ENCODE peak calls at places on chromosome 14, in eight cellular contexts. M is CD4-positive, CD25-positive, alpha-beta regulatory T cell; H is transverse colon; X is body of pancreas; R is prostate gland; F is colonic mucosa; O is ovary; S is Karpas-422. Y is an unnamed sample. For H3K9me3, the result is how much of the 10 kb centered on the place peaks cover.

GRCh38 chr14:20790439-20791116 is 9.5 kb downstream of the RNASE6 start:
- DNase-seq in M (no peak), H (no peak), X (no peak), R (no peak), F (no peak), O (no peak), S (no peak), Y (no peak)

GRCh38 chr14:76938092-76938500 is 90.4 kb downstream of the IRF2BPL start:
- DNase-seq in M (no peak), H (no peak), X (no peak), R (no peak), F (no peak), O (peak), S (no peak), Y (no peak)

GRCh38 chr14:52974406-52974805 is 23.6 kb upstream of the FERMT2 start:
- DNase-seq in M (no peak), H (no peak), X (no peak), R (no peak), F (no peak), O (no peak), S (no peak), Y (no peak)

GRCh38 chr14:86521032-86521730 is 991.2 kb downstream of the FLRT2 start:
- DNase-seq in M (no peak), H (no peak), X (peak), R (no peak), F (no peak), O (no peak), S (no peak), Y (no peak)

GRCh38 chr14:100522616-100523021 is 64.6 kb downstream of the BEGAIN start:
- DNase-seq in M (no peak), H (no peak), X (no peak), R (no peak), F (peak), O (no peak), S (peak), Y (peak)

GRCh38 chr14:39212034-39212433 is 21.7 kb upstream of the MIA2 start:
- DNase-seq in M (no peak), H (no peak), X (no peak), R (no peak), F (no peak), O (no peak), S (no peak), Y (no peak)

GRCh38 chr14:54306806-54307205 is 90.0 kb upstream of the CDKN3 start:
- DNase-seq in M (no peak), H (no peak), X (no peak), R (no peak), F (no peak), O (no peak), S (no peak), Y (no peak)

GRCh38 chr14:39276579-39277114 is 42.9 kb downstream of the MIA2 start:
- DNase-seq in M (no peak), H (no peak), X (no peak), R (no peak), F (no peak), O (no peak), S (no peak), Y (no peak)

GRCh38 chr14:70052990-70053389 is 135.8 kb downstream of the SLC8A3 start:
- DNase-seq in M (no peak), H (no peak), X (peak), R (no peak), F (peak), O (no peak), S (peak), Y (peak)

GRCh38 chr14:95270203-95270602 is 49.5 kb downstream of the CLMN start:
- DNase-seq in M (no peak), H (no peak), X (no peak), R (no peak), F (no peak), O (no peak), S (peak), Y (no peak)

GRCh38 chr14:94748667-94749347 is 21.1 kb downstream of the GSC start:
- DNase-seq in M (no peak), H (peak), X (peak), R (peak), F (no peak), O (no peak), S (peak), Y (peak)

GRCh38 chr14:68513838-68514610 is 278.8 kb downstream of the ZFP36L1 start:
- DNase-seq in M (no peak), H (no peak), X (no peak), R (no peak), F (no peak), O (no peak), S (no peak), Y (no peak)

GRCh38 chr14:92529895-92530294 is 16.3 kb downstream of the RIN3 start:
- DNase-seq in M (no peak), H (no peak), X (no peak), R (no peak), F (no peak), O (no peak), S (no peak), Y (no peak)

GRCh38 chr14:101600891-101601602 is 39.8 kb downstream of the DIO3 start:
- DNase-seq in M (no peak), H (peak), X (no peak), R (no peak), F (no peak), O (no peak), S (no peak), Y (no peak)

GRCh38 chr14:89912667-89913211 is 41.8 kb downstream of the EFCAB11 start:
- DNase-seq in M (no peak), H (peak), X (no peak), R (no peak), F (no peak), O (no peak), S (no peak), Y (peak)

GRCh38 chr14:104546021-104546491 is 33.5 kb upstream of the C14orf180 start:
- DNase-seq in M (no peak), H (no peak), X (no peak), R (no peak), F (no peak), O (no peak), S (no peak), Y (no peak)

GRCh38 chr14:97458302-97459137 is 661.3 kb downstream of the VRK1 start:
- DNase-seq in M (peak), H (peak), X (peak), R (no peak), F (peak), O (no peak), S (no peak), Y (peak)

GRCh38 chr14:99562848-99563748 is 40.9 kb downstream of the CCDC85C start:
- DNase-seq in M (no peak), H (peak), X (peak), R (peak), F (peak), O (peak), S (no peak), Y (peak)

DNA sequence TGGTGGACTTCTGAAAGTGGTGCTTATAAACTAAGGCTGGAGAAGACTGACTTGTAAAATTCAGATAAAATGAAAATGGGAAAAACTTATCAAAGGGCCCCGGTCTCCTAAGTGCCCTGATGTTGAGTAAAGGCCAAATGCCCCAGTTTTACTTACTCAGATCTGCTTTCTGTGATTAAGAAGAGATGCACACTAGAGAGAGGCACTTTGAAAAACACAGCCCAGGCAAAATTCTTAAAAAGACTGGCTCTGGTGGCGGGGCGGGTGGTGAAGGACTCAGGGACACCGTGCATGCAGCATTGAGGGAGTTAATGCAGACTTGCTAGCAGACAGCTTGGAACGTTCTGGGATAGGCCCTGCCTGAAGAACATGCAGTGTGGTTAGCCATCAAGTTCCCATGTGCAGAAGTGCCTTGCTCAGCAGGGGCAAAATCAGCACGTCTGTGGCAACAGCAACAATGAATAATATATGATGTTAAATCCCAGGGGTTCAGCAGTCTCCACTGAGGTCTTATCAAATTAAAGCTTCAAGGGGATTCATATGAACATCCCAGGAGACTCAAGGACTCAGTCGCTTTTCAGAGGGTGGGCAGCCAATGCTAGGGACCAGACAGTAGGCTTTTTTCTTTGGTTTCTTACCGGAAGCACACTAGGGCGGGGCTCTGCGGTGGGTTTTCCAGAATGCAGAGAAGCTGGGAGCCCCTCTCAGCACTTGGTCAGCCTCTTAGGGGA is 105.0 kb downstream of the DAD1 start:
- DNase-seq in M (no peak), H (no peak), X (no peak), R (no peak), F (no peak), O (no peak), S (no peak), Y (no peak)
- H3K4me3 ChIP-seq in M (peak), H (no peak), X (no peak), R (no peak), F (no peak), O (no peak), S (no peak), Y (no peak)

GRCh38 chr14:37600880-37601741 is 5.7 kb downstream of the TTC6 start:
- DNase-seq in M (no peak), H (no peak), X (no peak), R (no peak), F (peak), O (no peak), S (no peak), Y (no peak)

GRCh38 chr14:37598973-37599526 is 3.6 kb downstream of the TTC6 start:
- DNase-seq in M (no peak), H (no peak), X (no peak), R (no peak), F (no peak), O (no peak), S (no peak), Y (no peak)

GRCh38 chr14:37601849-37602248 is 6.4 kb downstream of the TTC6 start:
- DNase-seq in M (no peak), H (no peak), X (no peak), R (no peak), F (peak), O (no peak), S (no peak), Y (no peak)

GRCh38 chr14:37598085-37598972 is 2.9 kb downstream of the TTC6 start:
- DNase-seq in M (no peak), H (peak), X (no peak), R (no peak), F (peak), O (no peak), S (no peak), Y (peak)

GRCh38 chr14:37599527-37600368 is 4.3 kb downstream of the TTC6 start:
- DNase-seq in M (no peak), H (no peak), X (no peak), R (no peak), F (peak), O (no peak), S (no peak), Y (peak)
- H3K9me3 ChIP-seq in M (under half), H (under half), X (under half), R (under half), F (under half), O (under half), S (under half), Y (under half)

GRCh38 chr14:64707661-64708060 is 3.4 kb downstream of the PLEKHG3 start:
- DNase-seq in M (no peak), H (peak), X (no peak), R (no peak), F (no peak), O (no peak), S (no peak), Y (peak)
- H3K4me3 ChIP-seq in M (no peak), H (no peak), X (no peak), R (no peak), F (no peak), O (no peak), S (no peak), Y (no peak)

GRCh38 chr14:105864116-105864515 is 337.7 kb downstream of the TMEM121 start:
- DNase-seq in M (no peak), H (no peak), X (no peak), R (no peak), F (no peak), O (no peak), S (no peak), Y (no peak)
- H3K9me3 ChIP-seq in M (under half), H (under half), X (under half), R (under half), F (under half), O (under half), S (under half), Y (under half)

DNA sequence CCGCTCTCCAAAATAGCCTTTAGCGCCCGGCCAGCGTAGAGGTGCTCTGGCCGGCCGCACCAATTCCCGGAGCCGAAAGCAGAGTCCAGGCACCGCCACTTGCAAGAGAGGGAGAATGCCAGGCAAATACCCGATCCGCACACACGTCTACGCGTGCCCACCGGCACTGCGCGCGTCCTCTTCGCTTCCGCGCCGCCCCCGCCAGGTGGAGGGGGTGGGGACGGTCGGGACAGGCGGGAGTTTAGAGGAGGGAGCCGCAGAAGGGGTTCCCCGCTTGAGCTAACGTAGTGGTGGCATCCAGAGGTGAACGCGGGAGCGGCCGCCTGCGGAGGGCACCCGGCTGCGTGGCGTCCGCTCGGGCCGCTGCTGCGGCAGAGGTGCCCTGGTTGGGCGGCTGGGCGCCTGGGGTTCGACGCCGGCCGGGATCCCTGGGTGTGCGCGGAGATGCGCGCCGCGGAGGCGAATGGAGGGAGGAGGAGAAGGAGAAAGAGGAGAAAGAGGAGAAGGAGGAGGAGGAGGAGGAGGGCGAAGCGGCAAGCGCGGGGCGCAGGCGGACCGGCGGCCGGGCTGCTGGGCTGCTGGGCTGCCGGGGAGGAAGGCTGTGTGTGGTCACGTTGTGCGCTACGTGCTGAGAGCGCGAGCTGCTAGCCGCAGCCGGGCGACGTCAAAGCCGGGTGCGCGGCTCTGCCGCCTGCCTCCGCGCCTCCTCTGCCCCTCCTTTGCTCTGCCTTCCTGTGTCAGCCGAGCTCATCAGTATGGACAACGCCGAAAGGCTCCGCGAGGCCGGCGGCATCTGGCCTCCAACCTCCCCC is at the start of gene MDGA2:
- DNase-seq in M (no peak), H (no peak), X (no peak), R (no peak), F (no peak), O (no peak), S (no peak), Y (peak)
- H3K4me3 ChIP-seq in M (no peak), H (no peak), X (no peak), R (no peak), F (no peak), O (no peak), S (no peak), Y (peak)

GRCh38 chr14:31085027-31085426 is 58.8 kb upstream of the STRN3 start:
- DNase-seq in M (no peak), H (no peak), X (no peak), R (no peak), F (no peak), O (no peak), S (no peak), Y (no peak)
- H3K9me3 ChIP-seq in M (under half), H (under half), X (under half), R (under half), F (under half), O (under half), S (under half), Y (under half)

Y was measured in hepatocyte.